ENCODE peak calls at places on chromosomes 11 and 22, in six cellular contexts. J is stimulated activated CD8-positive, alpha-beta memory T cell treated with anti-CD3 and anti-CD28 coated beads, Interleukin-4, amount 100 ng/mL, for 24 hours; K is H7; M is activated CD4-positive, alpha-beta T cell treated with anti-CD3 and anti-CD28 coated beads, Interleukin-2, amount 50 U/mL, for 1 hour; C is astrocyte of the spinal cord; Q is hepatic stellate cell. T is an unnamed sample.

GRCh38 chr22:43180670-43181069 is 6.3 kb downstream of the TTLL12 start:
- DNase-seq in Q (no peak), C (no peak), K (no peak), M (no peak), J (no peak), T (no peak)

GRCh38 chr11:46722566-46723358 is 3.7 kb downstream of the F2 start:
- DNase-seq in J (no peak), M (no peak), C (no peak), Q (no peak), K (no peak), T (no peak)

GRCh38 chr11:1411301-1411700 is 21.6 kb downstream of the BRSK2 start:
- DNase-seq in K (no peak), Q (no peak), M (no peak), C (no peak), J (no peak), T (no peak)

GRCh38 chr11:79018371-79018849 is 422.4 kb downstream of the TENM4 start:
- DNase-seq in J (no peak), C (peak), Q (peak), K (no peak), M (no peak), T (no peak)

GRCh38 chr11:26556582-26556981 is 15.5 kb downstream of the MUC15 start:
- DNase-seq in C (no peak), K (no peak), M (no peak), J (no peak), Q (no peak), T (no peak)

GRCh38 chr11:122046846-122047245 is 69.2 kb downstream of the BLID start:
- DNase-seq in M (no peak), C (peak), Q (no peak), J (no peak), K (no peak), T (no peak)

GRCh38 chr11:2703487-2704141 is 3.8 kb upstream of the KCNQ1OT1 start:
- DNase-seq in M (no peak), K (peak), C (no peak), J (no peak), Q (no peak), T (no peak)

GRCh38 chr11:40514124-40514523 is 945.3 kb downstream of the LRRC4C start:
- DNase-seq in J (no peak), C (no peak), K (no peak), M (no peak), Q (no peak), T (no peak)

GRCh38 chr11:120121914-120122473 is 15.9 kb downstream of the TRIM29 start:
- DNase-seq in M (no peak), J (no peak), C (no peak), Q (no peak), K (no peak), T (no peak)

GRCh38 chr11:10438451-10438850 is 16.6 kb upstream of the AMPD3 start:
- DNase-seq in K (no peak), J (no peak), M (no peak), C (peak), Q (no peak), T (no peak)

GRCh38 chr11:9347100-9347499 is 32.7 kb upstream of the TMEM41B start:
- DNase-seq in K (no peak), M (no peak), Q (no peak), C (no peak), J (no peak), T (no peak)

GRCh38 chr11:43447124-43447523 is 88.4 kb downstream of the TTC17 start:
- DNase-seq in M (no peak), Q (no peak), J (no peak), K (no peak), C (no peak), T (peak)

GRCh38 chr11:118349475-118349874 is 5.3 kb downstream of the CD3G start:
- DNase-seq in Q (no peak), C (no peak), M (no peak), K (no peak), J (no peak), T (no peak)

GRCh38 chr11:11998091-11998781 is 10.2 kb downstream of the DKK3 start:
- DNase-seq in C (peak), K (no peak), Q (peak), J (no peak), M (no peak), T (no peak)

GRCh38 chr11:29914203-29914930 is 102.5 kb downstream of the KCNA4 start:
- DNase-seq in M (no peak), J (no peak), K (no peak), Q (no peak), C (no peak), T (no peak)